ENCODE peak calls at places on chromosomes 4 and X, in six cellular contexts. One of them, this sample, is unnamed.

GRCh38 chrX:119942831-119943184 is 743 bp downstream of the NKAP start:
- DNase-seq in NT2/D1: no peak
- DNase-seq in Caco-2: peak; percentile 2
- DNase-seq in fibroblast of lung: peak; percentile 2
- DNase-seq in IMR-90: peak; percentile 0
- DNase-seq in cardiac muscle cell: no peak
- DNase-seq in this sample: no peak

GRCh38 chrX:13892856-13893255 is 76.0 kb upstream of the GPM6B start:
- DNase-seq in IMR-90: peak; percentile 12
- DNase-seq in cardiac muscle cell: no peak
- DNase-seq in Caco-2: no peak
- DNase-seq in fibroblast of lung: no peak
- DNase-seq in NT2/D1: no peak
- DNase-seq in this sample: no peak

GRCh38 chr4:37715889-37716402 is 29.8 kb upstream of the RELL1 start:
- DNase-seq in NT2/D1: no peak
- DNase-seq in IMR-90: peak; percentile 66
- DNase-seq in fibroblast of lung: peak; percentile 69
- DNase-seq in cardiac muscle cell: no peak
- DNase-seq in Caco-2: no peak
- DNase-seq in this sample: no peak

GRCh38 chrX:107827852-107828251 is 2.2 kb downstream of the MID2 start:
- DNase-seq in Caco-2: no peak
- DNase-seq in NT2/D1: no peak
- DNase-seq in IMR-90: no peak
- DNase-seq in fibroblast of lung: no peak
- DNase-seq in cardiac muscle cell: no peak
- DNase-seq in this sample: no peak

GRCh38 chr4:81422591-81422990 is 49.1 kb downstream of the RASGEF1B start:
- DNase-seq in fibroblast of lung: no peak
- DNase-seq in IMR-90: no peak
- DNase-seq in cardiac muscle cell: no peak
- DNase-seq in NT2/D1: no peak
- DNase-seq in Caco-2: no peak
- DNase-seq in this sample: no peak

GRCh38 chr4:8688908-8689445 is 96.4 kb downstream of the CPZ start:
- DNase-seq in cardiac muscle cell: no peak
- DNase-seq in Caco-2: no peak
- DNase-seq in IMR-90: no peak
- DNase-seq in NT2/D1: no peak
- DNase-seq in fibroblast of lung: no peak
- DNase-seq in this sample: no peak

GRCh38 chr4:74100531-74100930 is 1.5 kb upstream of the CXCL2 start:
- DNase-seq in NT2/D1: no peak
- DNase-seq in IMR-90: no peak
- DNase-seq in fibroblast of lung: no peak
- DNase-seq in Caco-2: peak; percentile 12
- DNase-seq in cardiac muscle cell: no peak
- DNase-seq in this sample: no peak

GRCh38 chr4:89404530-89404929 is 96.9 kb upstream of the GPRIN3 start:
- DNase-seq in Caco-2: no peak
- DNase-seq in cardiac muscle cell: no peak
- DNase-seq in NT2/D1: no peak
- DNase-seq in IMR-90: no peak
- DNase-seq in fibroblast of lung: no peak
- DNase-seq in this sample: no peak

GRCh38 chr4:45036677-45037076 is 310.3 kb upstream of the GNPDA2 start:
- DNase-seq in cardiac muscle cell: no peak
- DNase-seq in Caco-2: no peak
- DNase-seq in fibroblast of lung: no peak
- DNase-seq in IMR-90: no peak
- DNase-seq in NT2/D1: no peak
- DNase-seq in this sample: no peak

GRCh38 chr4:98565646-98566403 is 92.6 kb downstream of the TSPAN5 start:
- DNase-seq in Caco-2: no peak
- DNase-seq in IMR-90: no peak
- DNase-seq in fibroblast of lung: no peak
- DNase-seq in NT2/D1: no peak
- DNase-seq in cardiac muscle cell: peak; percentile 32
- DNase-seq in this sample: no peak

GRCh38 chr4:186707996-186708395 is 15.7 kb downstream of the FAT1 start:
- DNase-seq in NT2/D1: no peak
- DNase-seq in cardiac muscle cell: no peak
- DNase-seq in IMR-90: no peak
- DNase-seq in fibroblast of lung: no peak
- DNase-seq in Caco-2: no peak
- DNase-seq in this sample: no peak

GRCh38 chr4:55729306-55730142 is 90.1 kb upstream of the EXOC1L start:
- DNase-seq in IMR-90: no peak
- DNase-seq in fibroblast of lung: no peak
- DNase-seq in cardiac muscle cell: no peak
- DNase-seq in Caco-2: peak; percentile 21
- DNase-seq in NT2/D1: no peak
- DNase-seq in this sample: no peak

GRCh38 chr4:40612831-40613230 is 16.8 kb downstream of the RBM47 start:
- DNase-seq in IMR-90: no peak
- DNase-seq in cardiac muscle cell: no peak
- DNase-seq in fibroblast of lung: no peak
- DNase-seq in Caco-2: no peak
- DNase-seq in NT2/D1: no peak
- DNase-seq in this sample: no peak

GRCh38 chr4:183600189-183600685 is 58.7 kb downstream of the RWDD4 start:
- DNase-seq in cardiac muscle cell: no peak
- DNase-seq in Caco-2: peak; percentile 29
- DNase-seq in IMR-90: no peak
- DNase-seq in fibroblast of lung: no peak
- DNase-seq in NT2/D1: peak; percentile 9
- DNase-seq in this sample: no peak

GRCh38 chr4:85968945-85969830 is 390.7 kb downstream of the MAPK10 start:
- DNase-seq in NT2/D1: no peak
- DNase-seq in IMR-90: peak; percentile 72
- DNase-seq in cardiac muscle cell: peak; percentile 57
- DNase-seq in fibroblast of lung: peak; percentile 77
- DNase-seq in Caco-2: peak; percentile 24
- DNase-seq in this sample: no peak

GRCh38 chr4:162164881-162165528 is 1.2 kb upstream of the FSTL5 start:
- DNase-seq in IMR-90: no peak
- DNase-seq in Caco-2: no peak
- DNase-seq in cardiac muscle cell: peak; percentile 7
- DNase-seq in NT2/D1: no peak
- DNase-seq in fibroblast of lung: peak; percentile 25
- DNase-seq in this sample: no peak

GRCh38 chr4:59057804-59058203 is 1947.6 kb upstream of the IGFBP7 start:
- DNase-seq in Caco-2: peak; percentile 18
- DNase-seq in IMR-90: no peak
- DNase-seq in NT2/D1: no peak
- DNase-seq in fibroblast of lung: no peak
- DNase-seq in cardiac muscle cell: no peak
- DNase-seq in this sample: no peak

GRCh38 chrX:132592880-132593279 is 104.0 kb upstream of the MBNL3 start:
- DNase-seq in Caco-2: peak; percentile 23
- DNase-seq in cardiac muscle cell: peak; percentile 49
- DNase-seq in NT2/D1: no peak
- DNase-seq in IMR-90: no peak
- DNase-seq in fibroblast of lung: no peak
- DNase-seq in this sample: no peak

GRCh38 chr4:33060873-33061542 is 2340.8 kb downstream of the PCDH7 start:
- DNase-seq in cardiac muscle cell: peak; percentile 79
- DNase-seq in IMR-90: peak; percentile 28
- DNase-seq in NT2/D1: peak; percentile 51
- DNase-seq in Caco-2: peak; percentile 64
- DNase-seq in fibroblast of lung: peak; percentile 39
- DNase-seq in this sample: peak; percentile 39

GRCh38 chrX:45300638-45301037 is 100.0 kb upstream of the DIPK2B start:
- DNase-seq in cardiac muscle cell: no peak
- DNase-seq in NT2/D1: no peak
- DNase-seq in IMR-90: no peak
- DNase-seq in Caco-2: no peak
- DNase-seq in fibroblast of lung: no peak
- DNase-seq in this sample: no peak

GRCh38 chr4:111013846-111014245 is 391.0 kb upstream of the PITX2 start:
- DNase-seq in Caco-2: no peak
- DNase-seq in NT2/D1: no peak
- DNase-seq in IMR-90: no peak
- DNase-seq in cardiac muscle cell: no peak
- DNase-seq in fibroblast of lung: no peak
- DNase-seq in this sample: no peak

GRCh38 chr4:157075811-157076577 is at the start of gene GLRB:
- DNase-seq in Caco-2: no peak
- DNase-seq in NT2/D1: no peak
- DNase-seq in fibroblast of lung: peak; percentile 43
- DNase-seq in cardiac muscle cell: peak; percentile 56
- DNase-seq in IMR-90: peak; percentile 11
- DNase-seq in this sample: no peak

GRCh38 chr4:123783091-123783765 is 386.6 kb downstream of the SPRY1 start:
- DNase-seq in cardiac muscle cell: no peak
- DNase-seq in fibroblast of lung: peak; percentile 85
- DNase-seq in Caco-2: no peak
- DNase-seq in IMR-90: peak; percentile 80
- DNase-seq in NT2/D1: no peak
- DNase-seq in this sample: no peak

GRCh38 chr4:101205878-101206277 is 141.4 kb downstream of the PPP3CA start:
- DNase-seq in IMR-90: peak; percentile 63
- DNase-seq in cardiac muscle cell: no peak
- DNase-seq in NT2/D1: no peak
- DNase-seq in fibroblast of lung: peak; percentile 85
- DNase-seq in Caco-2: no peak
- DNase-seq in this sample: no peak

GRCh38 chr4:374298-375160 is 36.9 kb downstream of the ZNF141 start:
- DNase-seq in cardiac muscle cell: no peak
- DNase-seq in IMR-90: no peak
- DNase-seq in NT2/D1: no peak
- DNase-seq in fibroblast of lung: no peak
- DNase-seq in Caco-2: no peak
- DNase-seq in this sample: no peak

GRCh38 chrX:54640721-54641120 is 110.7 kb downstream of the GNL3L start:
- DNase-seq in Caco-2: no peak
- DNase-seq in NT2/D1: no peak
- DNase-seq in fibroblast of lung: no peak
- DNase-seq in cardiac muscle cell: peak; percentile 48
- DNase-seq in IMR-90: no peak
- DNase-seq in this sample: no peak

GRCh38 chr4:107950746-107951540 is 19.6 kb downstream of the CYP2U1 start:
- DNase-seq in IMR-90: peak; percentile 16
- DNase-seq in cardiac muscle cell: no peak
- DNase-seq in Caco-2: no peak
- DNase-seq in fibroblast of lung: peak; percentile 27
- DNase-seq in NT2/D1: no peak
- DNase-seq in this sample: no peak

GRCh38 chrX:276588-277171 is 4.5 kb upstream of the PLCXD1 start:
- DNase-seq in IMR-90: peak; percentile 76
- DNase-seq in Caco-2: peak; percentile 82
- DNase-seq in cardiac muscle cell: no peak
- DNase-seq in NT2/D1: no peak
- DNase-seq in fibroblast of lung: peak; percentile 57
- DNase-seq in this sample: no peak

GRCh38 chr4:2341911-2342652 is 76.4 kb downstream of the ZFYVE28 start:
- DNase-seq in IMR-90: no peak
- DNase-seq in Caco-2: no peak
- DNase-seq in fibroblast of lung: no peak
- DNase-seq in cardiac muscle cell: no peak
- DNase-seq in NT2/D1: no peak
- DNase-seq in this sample: no peak

GRCh38 chr4:133147365-133147821 is 1.7 kb upstream of the PCDH10 start:
- DNase-seq in NT2/D1: no peak
- DNase-seq in cardiac muscle cell: no peak
- DNase-seq in Caco-2: no peak
- DNase-seq in fibroblast of lung: no peak
- DNase-seq in IMR-90: no peak
- DNase-seq in this sample: no peak

GRCh38 chr4:133148690-133149363 is at the start of gene PCDH10:
- DNase-seq in fibroblast of lung: peak; percentile 94
- DNase-seq in Caco-2: no peak
- DNase-seq in IMR-90: peak; percentile 87
- DNase-seq in cardiac muscle cell: peak; percentile 96
- DNase-seq in NT2/D1: no peak
- DNase-seq in this sample: peak; percentile 86

GRCh38 chr4:133146574-133147198 is 2.4 kb upstream of the PCDH10 start:
- DNase-seq in fibroblast of lung: peak; percentile 53
- DNase-seq in cardiac muscle cell: peak; percentile 77
- DNase-seq in NT2/D1: peak; percentile 13
- DNase-seq in IMR-90: peak; percentile 40
- DNase-seq in Caco-2: peak; percentile 29
- DNase-seq in this sample: no peak

GRCh38 chr4:133149364-133149695 is 236 bp downstream of the PCDH10 start:
- DNase-seq in NT2/D1: no peak
- DNase-seq in fibroblast of lung: no peak
- DNase-seq in cardiac muscle cell: no peak
- DNase-seq in Caco-2: no peak
- DNase-seq in IMR-90: no peak
- DNase-seq in this sample: no peak

GRCh38 chr4:133147922-133148689 is 988 bp upstream of the PCDH10 start:
- DNase-seq in Caco-2: no peak
- DNase-seq in cardiac muscle cell: peak; percentile 68
- DNase-seq in NT2/D1: no peak
- DNase-seq in fibroblast of lung: peak; percentile 79
- DNase-seq in IMR-90: peak; percentile 21
- DNase-seq in this sample: no peak
- H3K27me3 ChIP-seq in Caco-2: no peaks in the 10 kb centered on the region
- H3K27me3 ChIP-seq in cardiac muscle cell: peaks cover 50% of the 10 kb centered on the region
- H3K27me3 ChIP-seq in NT2/D1: peaks cover 21% of the 10 kb centered on the region
- H3K27me3 ChIP-seq in fibroblast of lung: peaks cover 3% of the 10 kb centered on the region
- H3K27me3 ChIP-seq in IMR-90: peaks cover 45% of the 10 kb centered on the region
- H3K27me3 ChIP-seq in this sample: peaks cover 51% of the 10 kb centered on the region

GRCh38 chrX:73337366-73337765 is 109.5 kb upstream of the CDX4 start:
- DNase-seq in cardiac muscle cell: no peak
- DNase-seq in IMR-90: no peak
- DNase-seq in fibroblast of lung: no peak
- DNase-seq in NT2/D1: no peak
- DNase-seq in Caco-2: no peak
- DNase-seq in this sample: no peak
- H3K27me3 ChIP-seq in cardiac muscle cell: no peaks in the 10 kb centered on the region
- H3K27me3 ChIP-seq in IMR-90: no peaks in the 10 kb centered on the region
- H3K27me3 ChIP-seq in fibroblast of lung: no peaks in the 10 kb centered on the region
- H3K27me3 ChIP-seq in NT2/D1: no peaks in the 10 kb centered on the region
- H3K27me3 ChIP-seq in Caco-2: no peaks in the 10 kb centered on the region
- H3K27me3 ChIP-seq in this sample: no peaks in the 10 kb centered on the region

GRCh38 chrX:69121321-69122000 is 43.8 kb downstream of the PJA1 start:
- DNase-seq in cardiac muscle cell: no peak
- DNase-seq in Caco-2: no peak
- DNase-seq in fibroblast of lung: no peak
- DNase-seq in IMR-90: no peak
- DNase-seq in NT2/D1: no peak
- DNase-seq in this sample: no peak
- H3K27me3 ChIP-seq in cardiac muscle cell: no peaks in the 10 kb centered on the region
- H3K27me3 ChIP-seq in Caco-2: no peaks in the 10 kb centered on the region
- H3K27me3 ChIP-seq in fibroblast of lung: no peaks in the 10 kb centered on the region
- H3K27me3 ChIP-seq in IMR-90: peaks cover 7% of the 10 kb centered on the region
- H3K27me3 ChIP-seq in NT2/D1: no peaks in the 10 kb centered on the region
- H3K27me3 ChIP-seq in this sample: no peaks in the 10 kb centered on the region

DNA sequence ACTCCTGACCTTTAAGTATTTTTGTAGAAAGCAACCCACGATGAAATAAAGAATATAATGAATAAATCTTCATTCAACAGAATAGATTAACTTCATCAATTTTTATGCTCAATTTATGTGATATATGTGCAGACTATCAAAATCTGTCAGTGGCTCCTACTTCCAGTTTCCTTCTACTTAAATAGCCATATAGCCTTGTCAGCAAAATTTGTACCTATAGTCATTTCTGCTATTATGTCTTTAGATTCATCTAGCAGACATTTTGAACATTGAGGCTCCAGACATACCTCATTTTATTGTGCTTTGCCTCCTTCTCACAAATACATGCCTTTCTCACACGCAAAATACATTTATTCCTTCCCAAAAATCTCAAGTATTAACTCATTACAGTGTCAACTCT is 971.7 kb downstream of the FAM133A start:
- DNase-seq in NT2/D1: no peak
- DNase-seq in cardiac muscle cell: no peak
- DNase-seq in IMR-90: no peak
- DNase-seq in Caco-2: no peak
- DNase-seq in fibroblast of lung: no peak
- DNase-seq in this sample: no peak
- H3K27me3 ChIP-seq in NT2/D1: no peaks in the 10 kb centered on the region
- H3K27me3 ChIP-seq in cardiac muscle cell: no peaks in the 10 kb centered on the region
- H3K27me3 ChIP-seq in IMR-90: no peaks in the 10 kb centered on the region
- H3K27me3 ChIP-seq in Caco-2: no peaks in the 10 kb centered on the region
- H3K27me3 ChIP-seq in fibroblast of lung: no peaks in the 10 kb centered on the region
- H3K27me3 ChIP-seq in this sample: no peaks in the 10 kb centered on the region